ENCODE peak calls at places on chromosomes 6 and 20, in seven cellular contexts. X is HCT116; T is CD8-positive, alpha-beta memory T cell; B is left ventricle myocardium inferior; A is kidney; V is GM23338; N is adipocyte. S is an unnamed sample. For H3K4me1, the result is how much of the 10 kb centered on the place peaks cover.

GRCh38 chr6:14882394-14883073 is 363.3 kb upstream of the JARID2 start:
- DNase-seq in X (no peak), T (no peak), B (peak), A (no peak), V (no peak), N (peak), S (no peak)

GRCh38 chr6:169802790-169803189 is 51.4 kb downstream of the ERMARD start:
- DNase-seq in X (no peak), T (no peak), B (no peak), A (no peak), V (no peak), N (no peak), S (no peak)

GRCh38 chr6:14149053-14149746 is 31.6 kb downstream of the CD83 start:
- DNase-seq in X (no peak), T (no peak), B (no peak), A (no peak), V (no peak), N (no peak), S (no peak)

GRCh38 chr6:31197559-31198305 is 27.2 kb upstream of the POU5F1 start:
- DNase-seq in X (peak), T (peak), B (peak), A (peak), V (peak), N (peak), S (peak)

GRCh38 chr6:170292111-170292777 is 1.4 kb upstream of the DLL1 start:
- DNase-seq in X (no peak), T (no peak), B (no peak), A (no peak), V (peak), N (no peak), S (no peak)

GRCh38 chr6:111958534-111958933 is 85.3 kb upstream of the FYN start:
- DNase-seq in X (no peak), T (no peak), B (no peak), A (no peak), V (no peak), N (no peak), S (no peak)

GRCh38 chr6:168941036-168941435 is 312.6 kb downstream of the THBS2 start:
- DNase-seq in X (no peak), T (no peak), B (no peak), A (no peak), V (no peak), N (no peak), S (no peak)

GRCh38 chr6:127972815-127973214 is 72.0 kb upstream of the THEMIS start:
- DNase-seq in X (no peak), T (peak), B (no peak), A (no peak), V (no peak), N (no peak), S (no peak)

GRCh38 chr20:4230651-4231050 is 215.3 kb upstream of the RNF24 start:
- DNase-seq in X (no peak), T (no peak), B (no peak), A (no peak), V (no peak), N (no peak), S (no peak)

GRCh38 chr20:59821788-59822187 is 111.6 kb downstream of the SYCP2 start:
- DNase-seq in X (no peak), T (no peak), B (no peak), A (no peak), V (no peak), N (no peak), S (no peak)

GRCh38 chr6:148240463-148240845 is 102.2 kb upstream of the SASH1 start:
- DNase-seq in X (no peak), T (no peak), B (peak), A (no peak), V (no peak), N (no peak), S (no peak)

GRCh38 chr6:36967757-36968156 is 13.2 kb downstream of the PI16 start:
- DNase-seq in X (no peak), T (no peak), B (no peak), A (no peak), V (no peak), N (no peak), S (no peak)

GRCh38 chr6:66183982-66184555 is 477.0 kb upstream of the EYS start:
- DNase-seq in X (no peak), T (no peak), B (no peak), A (no peak), V (no peak), N (peak), S (no peak)

GRCh38 chr20:14374191-14374590 is 36.8 kb upstream of the FLRT3 start:
- DNase-seq in X (no peak), T (no peak), B (no peak), A (no peak), V (peak), N (no peak), S (no peak)

GRCh38 chr20:57450931-57451330 is 59.7 kb downstream of the RBM38 start:
- DNase-seq in X (no peak), T (no peak), B (no peak), A (no peak), V (no peak), N (no peak), S (no peak)

GRCh38 chr6:33979750-33980149 is 166.1 kb downstream of the GRM4 start:
- DNase-seq in X (no peak), T (no peak), B (no peak), A (peak), V (no peak), N (no peak), S (no peak)

GRCh38 chr20:325889-326644 is 715 bp downstream of the SOX12 start:
- DNase-seq in X (no peak), T (peak), B (peak), A (peak), V (peak), N (peak), S (peak)

GRCh38 chr6:84082693-84083265 is 49.2 kb downstream of the MRAP2 start:
- DNase-seq in X (no peak), T (no peak), B (no peak), A (no peak), V (peak), N (no peak), S (no peak)

GRCh38 chr6:6699741-6700367 is 111.3 kb downstream of the LY86 start:
- DNase-seq in X (peak), T (no peak), B (peak), A (peak), V (peak), N (peak), S (no peak)

GRCh38 chr20:54172856-54173652 is 732 bp downstream of the CYP24A1 start:
- DNase-seq in X (no peak), T (no peak), B (no peak), A (peak), V (peak), N (no peak), S (no peak)

GRCh38 chr6:163945813-163946212 is 531.3 kb downstream of the QKI start:
- DNase-seq in X (no peak), T (no peak), B (no peak), A (no peak), V (peak), N (no peak), S (no peak)

DNA sequence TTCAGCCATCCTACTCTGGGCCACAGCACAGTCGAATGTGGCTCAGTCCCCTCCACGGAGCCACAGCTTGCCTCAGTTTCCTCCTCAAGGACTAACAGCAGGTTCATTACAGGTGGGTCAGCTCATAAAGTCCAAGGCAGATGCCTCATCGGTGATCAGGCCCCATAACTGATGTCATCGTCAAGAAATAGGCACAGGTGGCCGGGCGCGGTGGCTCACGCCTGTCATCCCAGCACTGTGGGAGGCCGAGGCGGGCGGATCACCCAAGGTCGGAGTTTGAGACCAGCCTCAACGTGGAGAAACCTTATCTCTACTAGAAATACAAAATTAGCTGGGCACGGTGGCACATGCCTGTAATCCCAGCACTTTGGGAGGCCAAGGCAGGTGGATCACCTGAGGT is 3.4 kb downstream of the UCKL1 start:
- DNase-seq in X (no peak), T (no peak), B (no peak), A (no peak), V (no peak), N (no peak), S (no peak)
- H3K4me1 ChIP-seq in X (under half), T (under half), B (half or more), A (half or more), V (under half), N (half or more), S (half or more)

GRCh38 chr20:64240243-64241015 is 15.1 kb upstream of the PCMTD2 start:
- DNase-seq in X (no peak), T (no peak), B (no peak), A (peak), V (no peak), N (no peak), S (no peak)
- H3K4me3 ChIP-seq in X (no peak), T (no peak), B (no peak), A (no peak), V (no peak), N (no peak), S (no peak)

DNA sequence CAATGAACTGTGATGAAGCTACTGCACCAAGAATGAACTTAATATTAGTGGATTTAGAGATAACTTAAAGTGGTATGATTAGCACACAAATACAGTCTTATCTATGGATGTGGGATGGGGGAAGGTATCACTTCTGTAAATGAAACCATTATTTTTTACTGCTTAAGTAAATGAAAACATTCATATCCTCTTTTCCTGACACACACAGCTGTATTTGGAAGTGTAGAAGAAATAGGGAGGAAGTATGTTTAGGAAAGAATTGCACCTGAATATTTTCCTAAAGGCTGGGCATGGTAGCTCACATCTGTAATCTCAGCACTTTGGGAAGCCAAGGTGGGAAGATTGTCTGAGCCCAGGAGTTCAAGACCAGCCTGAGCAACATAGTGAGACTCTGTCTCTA is 96.8 kb downstream of the HIVEP2 start:
- DNase-seq in X (no peak), T (no peak), B (no peak), A (no peak), V (no peak), N (no peak), S (no peak)
- H3K4me1 ChIP-seq in X (under half), T (half or more), B (half or more), A (under half), V (under half), N (half or more), S (half or more)

GRCh38 chr6:105181981-105182515 is 2.2 kb upstream of the POPDC3 start:
- DNase-seq in X (no peak), T (no peak), B (no peak), A (no peak), V (no peak), N (no peak), S (no peak)

GRCh38 chr6:105178110-105178509 is 1.7 kb downstream of the POPDC3 start:
- DNase-seq in X (no peak), T (no peak), B (no peak), A (no peak), V (no peak), N (peak), S (no peak)

GRCh38 chr6:105177521-105177920 is 2.3 kb downstream of the POPDC3 start:
- DNase-seq in X (no peak), T (no peak), B (no peak), A (no peak), V (no peak), N (no peak), S (no peak)

GRCh38 chr6:105179244-105180065 is at the start of gene POPDC3:
- DNase-seq in X (no peak), T (no peak), B (no peak), A (no peak), V (peak), N (peak), S (peak)

DNA sequence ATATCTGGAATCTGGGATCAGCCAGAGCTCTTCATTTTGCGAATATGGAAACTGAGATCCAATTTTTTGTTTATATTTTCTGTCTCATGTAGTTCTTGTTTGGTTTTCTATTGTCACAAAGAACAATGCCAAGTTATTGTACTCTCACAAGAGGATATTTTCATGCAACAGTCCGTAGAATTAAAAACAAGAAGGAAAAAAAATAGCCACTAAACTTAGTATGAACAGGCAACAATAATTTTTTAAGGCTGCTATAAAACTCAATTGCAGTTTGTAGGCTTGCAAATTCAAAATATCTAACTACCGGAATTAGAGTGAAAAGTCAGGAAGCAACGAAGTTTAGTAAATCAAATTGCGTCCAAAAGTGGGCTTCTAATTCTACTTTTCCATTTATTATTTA is 1.2 kb downstream of the POPDC3 start:
- DNase-seq in X (no peak), T (no peak), B (no peak), A (no peak), V (no peak), N (peak), S (no peak)
- H3K4me3 ChIP-seq in X (peak), T (no peak), B (peak), A (no peak), V (peak), N (peak), S (no peak)

GRCh38 chr6:158805698-158806373 is 13.3 kb downstream of the EZR start:
- DNase-seq in X (no peak), T (no peak), B (no peak), A (no peak), V (no peak), N (no peak), S (no peak)
- H3K4me1 ChIP-seq in X (half or more), T (half or more), B (half or more), A (under half), V (half or more), N (under half), S (half or more)

GRCh38 chr6:158999154-158999668 is 791 bp downstream of the RSPH3 start:
- DNase-seq in X (no peak), T (no peak), B (no peak), A (no peak), V (no peak), N (no peak), S (no peak)
- H3K4me3 ChIP-seq in X (peak), T (peak), B (peak), A (peak), V (peak), N (peak), S (peak)

GRCh38 chr6:24858154-24858801 is 59.6 kb upstream of the ARMH2 start:
- DNase-seq in X (no peak), T (peak), B (no peak), A (no peak), V (no peak), N (peak), S (no peak)

GRCh38 chr6:24856954-24857670 is 58.4 kb upstream of the ARMH2 start:
- DNase-seq in X (no peak), T (no peak), B (no peak), A (no peak), V (no peak), N (no peak), S (no peak)

GRCh38 chr6:24854077-24854670 is 55.5 kb upstream of the ARMH2 start:
- DNase-seq in X (no peak), T (no peak), B (no peak), A (no peak), V (no peak), N (no peak), S (no peak)

GRCh38 chr6:24855389-24856245 is 56.9 kb upstream of the ARMH2 start:
- DNase-seq in X (peak), T (peak), B (peak), A (no peak), V (peak), N (peak), S (peak)

GRCh38 chr6:24856246-24856599 is 57.5 kb upstream of the ARMH2 start:
- DNase-seq in X (no peak), T (no peak), B (no peak), A (no peak), V (no peak), N (no peak), S (no peak)
- H3K4me1 ChIP-seq in X (under half), T (half or more), B (under half), A (under half), V (under half), N (under half), S (half or more)